ENCODE peak calls at places on chromosomes 1 and 21, in nine cellular contexts. G is suprapubic skin, L is prostate gland, E is HCT116, Q is upper lobe of left lung, I is breast epithelium, N is stomach, R is K562, O is sigmoid colon. W is an unnamed sample.

GRCh38 chr1:112849425-112849966 is 106.5 kb downstream of the SLC16A1 start:
- DNase-seq in G (no peak), L (no peak), E (no peak), Q (peak; percentile 85), I (no peak), N (no peak), R (no peak), O (peak; percentile 50), W (peak; percentile 31)

GRCh38 chr1:66374561-66375111 is 159.3 kb upstream of the SGIP1 start:
- DNase-seq in G (no peak), L (no peak), E (no peak), Q (no peak), I (no peak), N (no peak), R (no peak), O (no peak), W (no peak)

GRCh38 chr1:93574991-93575390 is 106.6 kb downstream of the BCAR3 start:
- DNase-seq in G (no peak), L (no peak), E (no peak), Q (no peak), I (no peak), N (no peak), R (no peak), O (no peak), W (no peak)

GRCh38 chr1:210291786-210292275 is 36.9 kb upstream of the HHAT start:
- DNase-seq in G (no peak), L (no peak), E (no peak), Q (no peak), I (no peak), N (no peak), R (no peak), O (peak; percentile 76), W (no peak)

GRCh38 chr1:54995835-54996234 is 2.9 kb upstream of the BSND start:
- DNase-seq in G (no peak), L (no peak), E (no peak), Q (no peak), I (no peak), N (no peak), R (no peak), O (no peak), W (no peak)

GRCh38 chr1:12143631-12144155 is 23.1 kb upstream of the TNFRSF1B start:
- DNase-seq in G (peak; percentile 93), L (peak; percentile 33), E (no peak), Q (no peak), I (no peak), N (peak; percentile 71), R (peak; percentile 50), O (peak; percentile 94), W (peak; percentile 77)

GRCh38 chr21:38524168-38525153 is 26.2 kb upstream of the ERG start:
- DNase-seq in G (no peak), L (no peak), E (no peak), Q (no peak), I (no peak), N (no peak), R (no peak), O (no peak), W (no peak)

GRCh38 chr1:116405241-116406135 is 32.4 kb downstream of the ATP1A1 start:
- DNase-seq in G (no peak), L (peak; percentile 40), E (no peak), Q (no peak), I (no peak), N (no peak), R (no peak), O (no peak), W (no peak)

GRCh38 chr1:65409927-65410326 is 10.5 kb upstream of the LEPR start:
- DNase-seq in G (no peak), L (no peak), E (no peak), Q (no peak), I (no peak), N (no peak), R (no peak), O (no peak), W (no peak)

GRCh38 chr1:24189528-24189927 is 2.4 kb upstream of the IFNLR1 start:
- DNase-seq in G (no peak), L (no peak), E (no peak), Q (no peak), I (no peak), N (no peak), R (no peak), O (no peak), W (peak; percentile 65)

GRCh38 chr1:236168716-236169429 is 26.5 kb downstream of the GPR137B start:
- DNase-seq in G (no peak), L (no peak), E (no peak), Q (peak; percentile 50), I (no peak), N (peak; percentile 52), R (no peak), O (peak; percentile 79), W (no peak)

GRCh38 chr1:11042065-11042464 is 5.0 kb downstream of the MASP2 start:
- DNase-seq in G (no peak), L (no peak), E (no peak), Q (no peak), I (no peak), N (no peak), R (no peak), O (no peak), W (no peak)

DNA sequence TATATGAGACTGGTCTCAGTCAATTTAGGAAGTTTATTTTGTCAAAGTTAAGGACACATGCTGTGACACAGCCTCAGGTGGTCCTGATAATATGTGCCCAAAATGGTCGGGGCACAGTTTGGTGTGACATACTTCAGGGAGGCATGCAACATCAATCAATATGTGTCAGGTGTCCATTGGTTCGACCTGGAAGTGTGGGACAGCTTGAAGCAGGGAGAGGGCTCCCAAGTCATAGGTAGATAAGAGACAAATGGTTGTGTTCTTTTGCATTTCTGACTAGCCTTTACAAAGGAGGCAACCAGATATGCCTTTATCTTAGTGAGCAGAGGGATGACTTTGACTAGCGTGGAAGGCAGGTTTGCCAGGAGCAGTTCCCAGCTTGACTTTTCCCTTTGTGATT is 4.5 kb upstream of the ERVH48-1 start:
- DNase-seq in G (no peak), L (no peak), E (no peak), Q (no peak), I (no peak), N (no peak), R (peak; percentile 55), O (no peak), W (no peak)
- TF ChIP-seq POLR2AphosphoS5 in G (no peak), L (no peak), E (no peak), Q (no peak), I (no peak), N (no peak), R (peak; percentile 46), O (no peak), W (no peak)

GRCh38 chr1:61005572-61006386 is 76.6 kb upstream of the NFIA start:
- DNase-seq in G (no peak), L (no peak), E (no peak), Q (no peak), I (no peak), N (no peak), R (no peak), O (no peak), W (no peak)
- TF ChIP-seq POLR2AphosphoS5 in G (no peak), L (no peak), E (no peak), Q (no peak), I (no peak), N (no peak), R (no peak), O (no peak), W (no peak)

DNA sequence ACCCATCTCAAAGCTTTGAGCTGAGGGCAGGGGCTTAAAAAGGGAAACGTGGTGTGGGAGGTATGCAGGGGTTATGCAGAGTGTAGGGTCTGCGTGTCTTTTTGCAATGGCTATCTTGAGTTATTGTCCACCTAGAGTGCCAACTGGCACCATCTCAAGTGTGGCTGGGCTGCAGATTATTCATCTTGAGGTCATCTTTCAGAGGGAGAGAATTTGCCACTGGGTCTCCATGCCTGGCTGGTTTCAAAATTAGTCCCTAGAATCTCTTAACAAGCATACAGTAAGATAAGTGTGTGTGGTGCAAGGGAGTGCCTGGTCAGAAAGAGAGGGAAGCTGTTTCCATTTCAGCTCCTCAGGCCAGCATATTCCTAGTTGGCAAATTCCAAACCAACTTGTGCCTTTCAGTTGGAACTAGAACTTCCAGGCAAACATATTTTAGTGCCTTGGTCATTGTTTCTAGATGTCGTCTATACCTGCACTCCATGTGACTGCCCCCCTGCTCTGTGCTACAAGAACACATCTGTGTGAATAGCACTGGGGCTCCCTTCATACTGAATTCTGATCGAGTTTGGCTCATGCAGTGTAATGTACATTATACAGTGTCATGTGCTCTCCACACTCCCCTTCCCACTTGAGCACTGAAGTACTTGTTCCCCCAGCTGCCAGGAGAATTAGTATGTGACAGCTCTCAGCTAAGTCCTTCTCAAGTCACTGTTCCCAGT is 5.0 kb upstream of the OR2T8 start:
- DNase-seq in G (no peak), L (no peak), E (no peak), Q (no peak), I (no peak), N (no peak), R (no peak), O (no peak), W (no peak)
- TF ChIP-seq POLR2AphosphoS5 in G (no peak), L (no peak), E (no peak), Q (no peak), I (no peak), N (no peak), R (no peak), O (no peak), W (no peak)

GRCh38 chr1:6784560-6785317 is 515 bp upstream of the CAMTA1 start:
- DNase-seq in G (peak; percentile 100), L (peak; percentile 100), E (peak; percentile 100), Q (peak; percentile 98), I (peak; percentile 100), N (peak; percentile 100), R (peak; percentile 100), O (peak; percentile 100), W (peak; percentile 100)

GRCh38 chr1:6783956-6784559 is 1.2 kb upstream of the CAMTA1 start:
- DNase-seq in G (no peak), L (no peak), E (no peak), Q (no peak), I (no peak), N (no peak), R (no peak), O (no peak), W (no peak)

GRCh38 chr1:6785318-6785712 is at the start of gene CAMTA1:
- DNase-seq in G (no peak), L (no peak), E (no peak), Q (peak; percentile 99), I (no peak), N (no peak), R (no peak), O (no peak), W (no peak)

GRCh38 chr1:6783221-6783620 is 2.0 kb upstream of the CAMTA1 start:
- DNase-seq in G (no peak), L (no peak), E (no peak), Q (no peak), I (no peak), N (no peak), R (no peak), O (no peak), W (no peak)

DNA sequence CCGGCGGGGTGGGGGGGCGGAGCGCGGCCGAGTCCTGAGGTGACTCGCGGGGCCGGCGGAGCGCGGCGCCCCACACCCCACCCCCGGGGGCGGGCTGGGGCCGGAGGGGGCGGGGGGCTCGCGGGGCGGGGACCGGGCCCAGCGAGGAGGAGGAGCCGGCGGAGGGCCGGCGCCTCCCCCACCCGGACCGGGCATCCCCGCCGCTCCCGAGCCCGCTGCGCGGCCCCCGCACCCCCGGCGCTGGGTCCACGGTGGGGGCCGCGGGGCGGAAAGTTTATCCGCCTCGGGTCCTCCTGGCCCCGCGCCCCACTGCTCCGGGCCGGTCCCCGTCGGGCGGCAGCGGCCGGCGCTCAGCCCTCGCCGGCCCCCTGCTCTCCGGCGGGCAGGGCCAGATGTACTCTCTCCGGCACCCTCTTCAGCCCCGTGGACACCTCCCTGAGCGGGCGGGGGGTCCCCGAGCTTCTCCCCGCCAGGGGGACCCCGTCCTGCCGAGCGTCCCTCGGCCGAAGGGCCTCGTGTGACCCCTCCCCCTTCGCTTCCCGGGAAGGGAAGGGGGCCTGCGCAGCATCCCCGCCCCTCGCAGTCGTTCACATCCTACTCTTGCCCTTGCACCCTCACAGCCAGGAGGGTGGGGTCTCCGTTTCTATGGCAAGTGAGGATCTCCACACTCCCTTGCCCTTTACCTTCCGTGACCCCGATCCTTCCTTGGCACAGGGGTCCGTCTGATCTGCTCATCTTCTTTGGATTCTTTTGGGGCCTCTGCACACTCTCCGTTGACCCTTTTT is 659 bp downstream of the CAMTA1 start:
- DNase-seq in G (no peak), L (peak; percentile 13), E (no peak), Q (peak; percentile 91), I (no peak), N (peak; percentile 38), R (peak; percentile 85), O (peak; percentile 69), W (peak; percentile 49)
- TF ChIP-seq POLR2AphosphoS5 in G (no peak), L (no peak), E (no peak), Q (no peak), I (no peak), N (no peak), R (no peak), O (no peak), W (no peak)

W was measured in transverse colon.